ENCODE peak calls at places on chromosomes 3 and 15, in six cellular contexts. O is breast epithelium; P is CD8-positive, alpha-beta T cell; V is Karpas-422; E is foreskin keratinocyte; D is fibroblast of lung. U is an unnamed sample.

GRCh38 chr3:106963446-106963845 is 413.8 kb upstream of the CCDC54 start:
- DNase-seq in E (no peak), D (peak; percentile 84), P (no peak), O (no peak), V (no peak), U (no peak)

GRCh38 chr3:191373327-191373726 is 43.0 kb upstream of the UTS2B start:
- DNase-seq in E (no peak), V (no peak), P (no peak), O (no peak), D (peak; percentile 32), U (no peak)

GRCh38 chr15:65305144-65305758 is 774 bp downstream of the RNU5B-1 start:
- DNase-seq in O (no peak), D (no peak), P (no peak), V (no peak), E (no peak), U (no peak)

GRCh38 chr3:2579206-2579605 is 480.5 kb downstream of the CNTN4 start:
- DNase-seq in E (no peak), D (no peak), O (no peak), V (no peak), P (no peak), U (no peak)

GRCh38 chr3:195112361-195112791 is 158.6 kb downstream of the XXYLT1 start:
- DNase-seq in E (no peak), V (no peak), D (no peak), P (no peak), O (no peak), U (no peak)

GRCh38 chr3:114595521-114596028 is 301.7 kb downstream of the TIGIT start:
- DNase-seq in D (no peak), O (no peak), V (no peak), E (no peak), P (no peak), U (no peak)

GRCh38 chr3:2354702-2355101 is 256.0 kb downstream of the CNTN4 start:
- DNase-seq in V (no peak), O (no peak), P (no peak), D (peak; percentile 1), E (peak; percentile 53), U (no peak)

GRCh38 chr15:66566963-66567531 is 1.2 kb upstream of the LCTL start:
- DNase-seq in O (no peak), V (peak; percentile 85), D (peak; percentile 73), E (peak; percentile 43), P (peak; percentile 21), U (no peak)

GRCh38 chr3:45092132-45093031 is 53.8 kb downstream of the CDCP1 start:
- DNase-seq in O (no peak), P (no peak), D (no peak), E (peak; percentile 99), V (no peak), U (no peak)

GRCh38 chr3:31137718-31138465 is 243.4 kb upstream of the GADL1 start:
- DNase-seq in E (peak; percentile 84), V (no peak), O (no peak), P (no peak), D (no peak), U (no peak)

GRCh38 chr15:58396181-58396580 is 35.6 kb upstream of the LIPC start:
- DNase-seq in E (peak; percentile 93), P (no peak), D (peak; percentile 86), O (no peak), V (no peak), U (no peak)

GRCh38 chr15:67127925-67128324 is 62.5 kb downstream of the SMAD3 start:
- DNase-seq in O (no peak), P (no peak), D (peak; percentile 95), E (peak; percentile 98), V (no peak), U (no peak)

GRCh38 chr15:99564221-99565030 is 1.4 kb upstream of the MEF2A start:
- DNase-seq in V (peak; percentile 83), P (no peak), D (peak; percentile 27), E (peak; percentile 13), O (peak; percentile 38), U (no peak)

GRCh38 chr3:9765865-9766264 is 3.9 kb downstream of the CAMK1 start:
- DNase-seq in O (no peak), V (no peak), E (no peak), P (no peak), D (no peak), U (no peak)

GRCh38 chr3:101803152-101803782 is 24.3 kb downstream of the NXPE3 start:
- DNase-seq in P (peak; percentile 37), V (peak; percentile 90), O (no peak), D (peak; percentile 83), E (peak; percentile 50), U (no peak)

GRCh38 chr3:149894211-149894610 is 76.5 kb downstream of the PFN2 start:
- DNase-seq in E (no peak), O (no peak), V (no peak), D (peak; percentile 15), P (no peak), U (no peak)

GRCh38 chr15:34318277-34319079 is 19.1 kb downstream of the SLC12A6 start:
- DNase-seq in P (no peak), D (peak; percentile 82), O (peak; percentile 63), V (no peak), E (peak; percentile 76), U (no peak)

GRCh38 chr3:146277953-146278631 is 27.2 kb upstream of the PLSCR4 start:
- DNase-seq in P (no peak), V (no peak), D (peak; percentile 97), O (peak; percentile 29), E (no peak), U (no peak)

GRCh38 chr3:189985938-189986337 is 134.8 kb downstream of the P3H2 start:
- DNase-seq in O (no peak), E (peak; percentile 21), P (no peak), V (no peak), D (no peak), U (no peak)

GRCh38 chr3:21054064-21054463 is 696.9 kb downstream of the ZNF385D start:
- DNase-seq in D (no peak), E (no peak), V (no peak), O (no peak), P (no peak), U (no peak)

GRCh38 chr15:63892794-63893441 is 59.2 kb upstream of the HERC1 start:
- DNase-seq in D (no peak), E (no peak), P (peak; percentile 67), O (peak; percentile 25), V (peak; percentile 74), U (no peak)

GRCh38 chr15:63381301-63382192 is at the start of gene CA12:
- DNase-seq in P (no peak), V (no peak), O (no peak), D (peak; percentile 57), E (peak; percentile 42), U (no peak)

GRCh38 chr3:184230081-184230602 is 757 bp downstream of the VWA5B2 start:
- DNase-seq in O (no peak), D (no peak), P (no peak), E (no peak), V (no peak), U (no peak)

GRCh38 chr3:40623567-40623966 is 98.8 kb downstream of the ZNF621 start:
- DNase-seq in O (no peak), P (no peak), E (peak; percentile 82), V (peak; percentile 52), D (no peak), U (no peak)

GRCh38 chr3:95394286-95394685 is 1331.4 kb downstream of the NSUN3 start:
- DNase-seq in E (no peak), P (no peak), D (no peak), V (no peak), O (no peak), U (no peak)

GRCh38 chr3:46736006-46736872 is 18.6 kb upstream of the PRSS50 start:
- DNase-seq in O (no peak), E (no peak), V (no peak), P (no peak), D (no peak), U (no peak)

GRCh38 chr3:25304916-25305315 is 123.1 kb upstream of the RARB start:
- DNase-seq in D (no peak), O (no peak), P (no peak), V (no peak), E (no peak), U (no peak)

GRCh38 chr15:83578706-83579105 is 75.2 kb upstream of the ADAMTSL3 start:
- DNase-seq in E (no peak), P (no peak), V (no peak), O (no peak), D (no peak), U (no peak)

GRCh38 chr15:33150516-33150915 is 44.0 kb downstream of the FMN1 start:
- DNase-seq in E (no peak), V (no peak), O (no peak), D (no peak), P (no peak), U (no peak)

GRCh38 chr15:59048897-59049296 is 56.0 kb upstream of the CCNB2 start:
- DNase-seq in O (no peak), V (no peak), E (no peak), D (no peak), P (no peak), U (no peak)

GRCh38 chr3:18853269-18853668 is 295.0 kb upstream of the KCNH8 start:
- DNase-seq in V (no peak), D (no peak), E (no peak), P (no peak), O (no peak), U (no peak)

GRCh38 chr3:152402698-152403456 is 134.1 kb downstream of the MBNL1 start:
- DNase-seq in O (no peak), D (no peak), E (peak; percentile 32), V (no peak), P (no peak), U (no peak)
- H3K4me1 ChIP-seq in O (no peaks in the 10 kb centered on the region), D (peaks cover 24% of the 10 kb centered on the region), E (peaks cover 11% of the 10 kb centered on the region), V (peaks cover 71% of the 10 kb centered on the region), P (peaks cover 66% of the 10 kb centered on the region), U (peaks cover 56% of the 10 kb centered on the region)

DNA sequence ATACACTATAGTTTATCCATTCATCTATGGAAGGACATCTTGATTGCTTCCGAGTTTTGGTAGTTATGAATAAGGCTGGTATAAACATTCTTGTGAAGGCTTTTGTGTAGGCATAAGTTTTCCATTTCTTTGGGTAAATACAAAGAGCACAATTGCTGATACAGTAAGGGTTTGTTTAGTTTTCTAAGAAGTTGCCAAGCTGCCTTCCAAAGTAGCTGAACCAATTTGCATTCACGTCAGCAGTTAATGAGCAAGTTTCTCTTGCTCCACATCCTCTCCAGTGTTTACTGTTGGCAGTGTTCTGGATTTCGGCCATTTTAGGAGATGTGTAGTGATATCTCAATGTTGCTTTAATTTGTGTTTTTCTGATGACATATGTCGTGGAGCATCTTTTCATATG is 34.2 kb downstream of the GABRA5 start:
- DNase-seq in O (no peak), V (no peak), D (no peak), E (no peak), P (no peak), U (no peak)
- H3K27ac ChIP-seq in O (no peak overlapping the region), V (no peak overlapping the region), D (no peak overlapping the region), E (no peak overlapping the region), P (no peak overlapping the region), U (no peak overlapping the region)

GRCh38 chr15:68623301-68623892 is 44.6 kb downstream of the CORO2B start:
- DNase-seq in E (no peak), V (no peak), O (no peak), P (no peak), D (peak; percentile 85), U (no peak)
- H3K4me1 ChIP-seq in E (no peaks in the 10 kb centered on the region), V (peaks cover 58% of the 10 kb centered on the region), O (no peaks in the 10 kb centered on the region), P (no peaks in the 10 kb centered on the region), D (peaks cover 54% of the 10 kb centered on the region), U (peaks cover 13% of the 10 kb centered on the region)

DNA sequence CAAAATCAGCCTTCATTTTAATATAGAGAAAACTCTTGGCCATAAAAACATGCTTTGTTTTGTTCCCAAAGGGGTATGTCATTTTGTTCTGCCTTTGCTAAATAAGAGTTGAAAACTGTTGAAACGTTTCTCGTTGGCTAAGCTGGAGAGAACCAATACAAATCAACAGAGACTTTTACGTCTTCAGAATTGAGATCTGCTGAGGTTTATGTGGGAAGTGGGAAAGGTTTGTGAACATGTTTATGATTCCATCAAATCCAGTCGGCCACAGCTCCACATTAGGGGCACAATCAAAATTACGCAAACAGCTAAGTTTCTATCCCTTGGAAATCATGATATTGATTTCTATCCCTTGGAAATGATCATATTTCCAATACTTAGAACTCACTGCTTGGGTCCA is 101.9 kb downstream of the IGF2BP2 start:
- DNase-seq in P (no peak), V (no peak), O (no peak), E (no peak), D (no peak), U (no peak)
- H3K27ac ChIP-seq in P (no peak overlapping the region), V (no peak overlapping the region), O (no peak overlapping the region), E (no peak overlapping the region), D (no peak overlapping the region), U (no peak overlapping the region)